ENCODE peak calls at places on chromosomes 16 and 17, in five cellular contexts. N, W, G, F and J are unnamed samples.

GRCh38 chr17:60091109-60091508 is 12.4 kb upstream of the HEATR6 start:
- DNase-seq in N (no peak), W (no peak), G (no peak), F (no peak), J (no peak)

GRCh38 chr16:1152123-1152638 is 725 bp upstream of the CACNA1H start:
- DNase-seq in N (no peak), W (no peak), G (peak), F (no peak), J (no peak)

GRCh38 chr17:77863814-77864161 is 94.7 kb upstream of the TNRC6C start:
- DNase-seq in N (no peak), W (no peak), G (peak), F (no peak), J (no peak)

GRCh38 chr16:55433030-55433429 is 46.0 kb upstream of the MMP2 start:
- DNase-seq in N (no peak), W (no peak), G (no peak), F (no peak), J (no peak)

GRCh38 chr16:75483222-75483621 is 12.0 kb downstream of the CHST6 start:
- DNase-seq in N (no peak), W (peak), G (no peak), F (no peak), J (no peak)

GRCh38 chr16:50245417-50246298 is 20.7 kb upstream of the ADCY7 start:
- DNase-seq in N (peak), W (peak), G (peak), F (peak), J (peak)

GRCh38 chr16:35173295-35173694 is 1713.9 kb downstream of the TP53TG3F start:
- DNase-seq in N (no peak), W (no peak), G (no peak), F (no peak), J (no peak)

GRCh38 chr16:72224260-72224768 is 52.4 kb upstream of the PMFBP1 start:
- DNase-seq in N (no peak), W (no peak), G (no peak), F (peak), J (no peak)

GRCh38 chr16:49260253-49260652 is 21.4 kb downstream of the CBLN1 start:
- DNase-seq in N (no peak), W (no peak), G (no peak), F (no peak), J (no peak)

GRCh38 chr17:38729886-38730525 is at the start of gene CISD3:
- DNase-seq in N (peak), W (peak), G (peak), F (peak), J (peak)

GRCh38 chr16:73051216-73051615 is 3.3 kb upstream of the ZFHX3 start:
- DNase-seq in N (peak), W (no peak), G (no peak), F (no peak), J (no peak)

GRCh38 chr17:62139141-62139540 is 74.1 kb upstream of the MED13 start:
- DNase-seq in N (no peak), W (no peak), G (no peak), F (no peak), J (no peak)

GRCh38 chr16:88461291-88462269 is 8.5 kb downstream of the ZFPM1 start:
- DNase-seq in N (peak), W (peak), G (no peak), F (no peak), J (no peak)

GRCh38 chr17:60601443-60602384 is 1.7 kb downstream of the PPM1D start:
- DNase-seq in N (peak), W (peak), G (peak), F (peak), J (peak)

GRCh38 chr17:49241040-49241439 is 10.5 kb upstream of the PHOSPHO1 start:
- DNase-seq in N (no peak), W (no peak), G (no peak), F (no peak), J (no peak)